ENCODE peak calls at places on chromosomes 1 and 21, in five cellular contexts. V is cardiac muscle cell, T is RWPE1, B is GM13976, N is upper lobe of right lung. L is an unnamed sample.

GRCh38 chr1:25817840-25818501 is 1.8 kb upstream of the MTFR1L start:
- DNase-seq in B (no peak), N (peak; percentile 57), V (peak; percentile 84), T (no peak), L (no peak)

GRCh38 chr1:173420330-173420806 is 56.8 kb upstream of the PRDX6 start:
- DNase-seq in V (peak; percentile 78), N (peak; percentile 66), T (peak; percentile 59), B (no peak), L (no peak)

GRCh38 chr1:74246266-74246665 is 11.1 kb downstream of the TNNI3K start:
- DNase-seq in T (no peak), V (no peak), N (no peak), B (no peak), L (no peak)

GRCh38 chr1:111212634-111213335 is 12.3 kb upstream of the DENND2D start:
- DNase-seq in B (no peak), T (no peak), N (no peak), V (no peak), L (no peak)

GRCh38 chr1:18217398-18218043 is 109.9 kb downstream of the IGSF21 start:
- DNase-seq in B (peak; percentile 47), T (no peak), V (peak; percentile 31), N (no peak), L (no peak)

GRCh38 chr1:81111818-81112217 is 688.9 kb upstream of the ADGRL2 start:
- DNase-seq in B (no peak), V (no peak), T (peak; percentile 39), N (no peak), L (no peak)

GRCh38 chr1:23799570-23800395 is 771 bp downstream of the GALE start:
- DNase-seq in T (peak; percentile 97), V (peak; percentile 63), B (peak; percentile 74), N (peak; percentile 94), L (no peak)

GRCh38 chr1:25695991-25696330 is 79.4 kb downstream of the MAN1C1 start:
- DNase-seq in N (no peak), B (no peak), V (no peak), T (peak; percentile 78), L (no peak)

GRCh38 chr1:94787676-94788075 is 32.5 kb upstream of the SLC44A3 start:
- DNase-seq in V (no peak), B (no peak), T (no peak), N (no peak), L (no peak)

GRCh38 chr1:154574715-154575114 is 7.1 kb downstream of the CHRNB2 start:
- DNase-seq in N (no peak), B (no peak), T (no peak), V (peak; percentile 27), L (no peak)

GRCh38 chr1:39898648-39899603 is 2.8 kb downstream of the MYCL start:
- DNase-seq in N (no peak), T (peak; percentile 89), V (peak; percentile 84), B (peak; percentile 70), L (no peak)

GRCh38 chr1:154430903-154431302 is 25.8 kb downstream of the IL6R start:
- DNase-seq in N (no peak), V (no peak), T (no peak), B (no peak), L (no peak)

GRCh38 chr1:145977486-145978476 is 13.3 kb downstream of the POLR3GL start:
- DNase-seq in N (peak; percentile 66), B (peak; percentile 77), V (peak; percentile 83), T (peak; percentile 79), L (no peak)

GRCh38 chr1:7536891-7537591 is 234.1 kb upstream of the VAMP3 start:
- DNase-seq in B (no peak), N (no peak), T (no peak), V (no peak), L (no peak)

GRCh38 chr1:236280438-236281285 is 1.1 kb downstream of the ERO1B start:
- DNase-seq in N (no peak), B (peak; percentile 48), V (no peak), T (no peak), L (no peak)

GRCh38 chr1:59520759-59521442 is 224.0 kb downstream of the FGGY start:
- DNase-seq in B (no peak), V (no peak), N (no peak), T (no peak), L (no peak)

GRCh38 chr1:172378109-172378755 is 42.3 kb upstream of the C1orf105 start:
- DNase-seq in V (no peak), B (no peak), T (no peak), N (no peak), L (no peak)

GRCh38 chr21:29258626-29259335 is 39.9 kb upstream of the BACH1 start:
- DNase-seq in N (no peak), B (no peak), T (peak; percentile 86), V (no peak), L (no peak)

GRCh38 chr1:162094271-162094670 is 24.8 kb downstream of the NOS1AP start:
- DNase-seq in B (no peak), T (no peak), V (no peak), N (no peak), L (no peak)

GRCh38 chr1:12372761-12373160 is 142.9 kb downstream of the VPS13D start:
- DNase-seq in N (no peak), B (no peak), V (no peak), T (no peak), L (no peak)

GRCh38 chr1:215473943-215474342 is 93.2 kb upstream of the KCTD3 start:
- DNase-seq in V (no peak), T (no peak), N (no peak), B (no peak), L (no peak)

GRCh38 chr1:208724079-208724478 is 479.9 kb upstream of the PLXNA2 start:
- DNase-seq in V (no peak), B (no peak), T (no peak), N (no peak), L (no peak)

GRCh38 chr1:183205196-183205781 is 19.2 kb downstream of the LAMC2 start:
- DNase-seq in N (no peak), T (no peak), V (no peak), B (no peak), L (no peak)

GRCh38 chr1:2632051-2632430 is 775 bp downstream of the MMEL1 start:
- DNase-seq in N (peak; percentile 55), T (no peak), B (no peak), V (no peak), L (no peak)

GRCh38 chr1:159266832-159267231 is 35.3 kb upstream of the FCER1A start:
- DNase-seq in T (no peak), V (no peak), N (no peak), B (no peak), L (no peak)

GRCh38 chr1:6033124-6033523 is 12.6 kb upstream of the KCNAB2 start:
- DNase-seq in B (no peak), N (no peak), V (no peak), T (no peak), L (no peak)
- TF ChIP-seq CTCF in B (no peak), N (no peak), V (no peak), T (no peak), L (no peak)

GRCh38 chr1:190957565-190957964 is 479.9 kb upstream of the BRINP3 start:
- DNase-seq in B (no peak), V (no peak), N (no peak), T (no peak), L (no peak)
- TF ChIP-seq CTCF in B (no peak), V (no peak), N (no peak), T (no peak), L (no peak)

DNA sequence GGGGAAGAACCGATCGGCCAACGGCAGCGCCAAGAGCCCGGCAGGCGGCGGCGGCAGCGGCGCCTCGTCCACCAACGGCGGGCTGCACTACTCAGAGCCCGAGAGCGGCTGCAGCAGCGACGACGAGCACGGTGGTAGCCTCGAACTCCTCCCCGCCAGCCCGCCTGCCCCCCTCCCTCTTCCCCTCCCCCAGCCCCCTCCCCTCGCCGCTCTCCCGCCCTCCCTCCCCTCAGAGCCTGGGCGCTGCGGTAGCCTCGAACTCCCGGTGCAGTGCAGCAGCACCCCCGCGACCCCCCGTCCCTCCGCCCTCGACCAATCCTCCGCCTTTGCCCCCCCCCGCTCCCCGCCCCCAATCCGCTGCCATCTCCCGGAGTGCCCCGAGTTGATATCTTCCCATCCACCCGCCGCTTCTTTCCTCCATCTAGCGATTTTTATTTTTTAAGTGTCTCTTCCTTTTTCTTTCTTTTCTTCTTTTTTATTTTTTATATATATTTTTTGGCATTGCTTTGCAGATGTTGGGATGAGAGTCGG is 495 bp downstream of the RCOR3 start:
- DNase-seq in N (peak; percentile 83), T (peak; percentile 36), V (no peak), B (peak; percentile 68), L (no peak)
- TF ChIP-seq CTCF in N (no peak), T (no peak), V (no peak), B (no peak), L (no peak)

GRCh38 chr1:44747878-44748277 is 8.2 kb downstream of the KIF2C start:
- DNase-seq in T (no peak), N (no peak), B (no peak), V (no peak), L (no peak)
- TF ChIP-seq CTCF in T (no peak), N (no peak), B (no peak), V (no peak), L (no peak)

DNA sequence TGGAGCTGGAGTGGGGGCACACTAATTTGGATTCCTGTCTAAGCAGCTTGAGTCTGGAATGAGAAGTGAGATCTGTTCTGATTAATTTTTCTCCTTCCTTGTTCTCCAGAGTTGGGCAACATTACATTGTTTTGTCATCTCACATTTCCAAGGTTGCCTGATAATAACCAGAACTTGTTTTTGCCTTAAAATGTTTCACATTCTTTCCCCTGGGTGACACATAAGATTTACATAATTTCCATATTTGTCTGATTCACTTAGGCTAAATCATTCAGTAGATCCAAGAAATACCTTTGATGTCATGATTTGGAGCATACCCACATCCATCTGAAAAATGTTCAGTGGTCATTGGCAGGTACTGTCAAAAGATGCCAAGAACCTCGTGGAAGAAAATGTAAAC is 60.3 kb downstream of the XCL2 start:
- DNase-seq in N (no peak), B (no peak), T (peak; percentile 44), V (no peak), L (no peak)
- TF ChIP-seq CTCF in N (no peak), B (no peak), T (no peak), V (no peak), L (no peak)

GRCh38 chr1:86015375-86015774 is 141.2 kb downstream of the COL24A1 start:
- DNase-seq in B (no peak), N (no peak), T (no peak), V (no peak), L (no peak)

GRCh38 chr1:86016076-86016746 is 140.4 kb downstream of the COL24A1 start:
- DNase-seq in V (no peak), T (no peak), B (peak; percentile 11), N (no peak), L (no peak)

GRCh38 chr1:86018311-86018923 is 138.2 kb downstream of the COL24A1 start:
- DNase-seq in V (peak; percentile 42), N (no peak), B (peak; percentile 25), T (peak; percentile 30), L (no peak)
- TF ChIP-seq CTCF in V (peak; percentile 86), N (peak; percentile 78), B (peak; percentile 30), T (peak; percentile 85), L (peak; percentile 90)

GRCh38 chr1:168092566-168093355 is 44.0 kb downstream of the GPR161 start:
- DNase-seq in T (no peak), V (peak; percentile 64), N (no peak), B (no peak), L (no peak)
- TF ChIP-seq CTCF in T (peak; percentile 19), V (peak; percentile 36), N (peak; percentile 23), B (peak; percentile 14), L (no peak)

GRCh38 chr1:202638019-202638887 is 72.0 kb downstream of the SYT2 start:
- DNase-seq in N (no peak), V (no peak), T (no peak), B (no peak), L (no peak)
- TF ChIP-seq CTCF in N (no peak), V (no peak), T (no peak), B (no peak), L (no peak)

GRCh38 chr1:116817582-116818064 is 63.4 kb downstream of the CD2 start:
- DNase-seq in B (peak; percentile 75), T (peak; percentile 45), N (peak; percentile 72), V (peak; percentile 47), L (peak; percentile 33)
- TF ChIP-seq CTCF in B (peak; percentile 69), T (peak; percentile 50), N (peak; percentile 60), V (peak; percentile 61), L (no peak)

L was measured in activated B cell treated with CpG ODN at 0.5 μM for 24 hours.